ENCODE peak calls at places on chromosomes 11 and 22, in five cellular contexts. J, E, H, L and I are unnamed samples.

GRCh38 chr22:31897842-31898241 is 46.5 kb upstream of the YWHAH start:
- DNase-seq in J (no peak), E (no peak), L (no peak), H (no peak), I (no peak)

GRCh38 chr11:3836903-3837302 is 3.9 kb downstream of the RHOG start:
- DNase-seq in H (no peak), L (no peak), J (peak), E (peak), I (no peak)

GRCh38 chr11:125338886-125339811 is 156.9 kb downstream of the FEZ1 start:
- DNase-seq in J (no peak), H (no peak), E (no peak), L (peak), I (no peak)

GRCh38 chr11:34466802-34467488 is 28.2 kb downstream of the CAT start:
- DNase-seq in H (no peak), L (no peak), J (no peak), E (no peak), I (no peak)

GRCh38 chr22:38082986-38083710 is 836 bp downstream of the SLC16A8 start:
- DNase-seq in J (no peak), E (no peak), H (no peak), L (no peak), I (no peak)

GRCh38 chr11:47353978-47354774 is 1.7 kb upstream of the MYBPC3 start:
- DNase-seq in E (no peak), H (no peak), J (no peak), L (no peak), I (no peak)

GRCh38 chr22:46401370-46401769 is 65.9 kb downstream of the TRMU start:
- DNase-seq in E (no peak), H (no peak), J (no peak), L (no peak), I (no peak)

GRCh38 chr11:13333456-13333957 is 55.9 kb downstream of the BMAL1 start:
- DNase-seq in H (no peak), J (no peak), E (no peak), L (no peak), I (no peak)

GRCh38 chr11:92276773-92277172 is 52.2 kb downstream of the FAT3 start:
- DNase-seq in J (no peak), H (no peak), L (no peak), E (no peak), I (peak)

GRCh38 chr22:45682069-45682468 is 10.4 kb downstream of the ATXN10 start:
- DNase-seq in H (no peak), L (no peak), E (no peak), J (no peak), I (no peak)

GRCh38 chr22:48758905-48759875 is 1068.5 kb downstream of the BRD1 start:
- DNase-seq in H (no peak), E (no peak), J (no peak), L (peak), I (no peak)

GRCh38 chr11:120666121-120666639 is 154.6 kb downstream of the GRIK4 start:
- DNase-seq in J (no peak), L (no peak), H (no peak), E (no peak), I (no peak)

GRCh38 chr11:70019576-70020011 is 58.5 kb upstream of the ANO1 start:
- DNase-seq in J (no peak), L (no peak), E (no peak), H (no peak), I (no peak)

GRCh38 chr11:27540051-27540450 is 33.5 kb upstream of the LIN7C start:
- DNase-seq in E (no peak), L (no peak), J (no peak), H (no peak), I (no peak)

GRCh38 chr11:31786996-31787685 is 24.0 kb downstream of the PAX6 start:
- DNase-seq in J (no peak), E (no peak), H (no peak), L (no peak), I (no peak)

GRCh38 chr22:41772645-41773044 is 27.8 kb upstream of the CCDC134 start:
- DNase-seq in H (no peak), L (no peak), E (no peak), J (no peak), I (no peak)

GRCh38 chr11:1619449-1619848 is 2.5 kb downstream of the KRTAP5-4 start:
- DNase-seq in J (no peak), L (no peak), E (no peak), H (no peak), I (no peak)

GRCh38 chr11:70420008-70420464 is 21.7 kb downstream of the CTTN start:
- DNase-seq in H (no peak), J (no peak), E (no peak), L (no peak), I (no peak)

GRCh38 chr11:57349491-57350274 is 11.5 kb downstream of the P2RX3 start:
- DNase-seq in L (peak), J (peak), E (peak), H (peak), I (no peak)

GRCh38 chr11:85182437-85183109 is 444.6 kb downstream of the DLG2 start:
- DNase-seq in E (no peak), J (no peak), H (no peak), L (peak), I (no peak)

GRCh38 chr22:33341611-33342010 is 283.4 kb upstream of the SYN3 start:
- DNase-seq in H (no peak), E (no peak), L (no peak), J (no peak), I (no peak)

GRCh38 chr11:104094576-104094975 is 58.1 kb downstream of the DDI1 start:
- DNase-seq in J (no peak), E (no peak), H (no peak), L (no peak), I (peak)

GRCh38 chr11:64226507-64227051 is 505 bp downstream of the NUDT22 start:
- DNase-seq in J (peak), L (peak), E (peak), H (peak), I (no peak)

GRCh38 chr11:2194877-2195755 is 23.5 kb upstream of the TH start:
- DNase-seq in E (peak), L (peak), J (peak), H (peak), I (no peak)

GRCh38 chr22:49156662-49157285 is 670.9 kb downstream of the BRD1 start:
- DNase-seq in H (peak), L (no peak), E (no peak), J (no peak), I (no peak)